ENCODE peak calls at places on chromosomes 4 and X, in four cellular contexts. X, L, H and M are unnamed samples.

GRCh38 chr4:79964715-79965345 is 108.2 kb downstream of the ANTXR2 start:
- DNase-seq in X (peak; percentile 22), H (no peak), L (no peak), M (no peak)

GRCh38 chrX:142068365-142068764 is 136.7 kb downstream of the MAGEC2 start:
- DNase-seq in H (no peak), L (no peak), X (no peak), M (no peak)

GRCh38 chr4:158169516-158169915 is 3.3 kb downstream of the GASK1B start:
- DNase-seq in L (no peak), X (no peak), H (no peak), M (peak; percentile 8)

GRCh38 chr4:38482696-38483095 is 181.3 kb upstream of the KLF3 start:
- DNase-seq in X (no peak), H (no peak), L (no peak), M (no peak)

GRCh38 chr4:48290146-48290772 is 20.6 kb upstream of the TEC start:
- DNase-seq in L (peak; percentile 58), X (no peak), H (peak; percentile 32), M (no peak)

GRCh38 chrX:149987613-149988012 is 49.3 kb upstream of the EOLA2 start:
- DNase-seq in H (no peak), X (no peak), L (no peak), M (no peak)

GRCh38 chr4:165872443-165873297 is at the start of gene TLL1:
- DNase-seq in H (no peak), L (no peak), X (no peak), M (no peak)

GRCh38 chr4:165325732-165326512 is 1.5 kb upstream of the MSMO1 start:
- DNase-seq in L (no peak), H (peak; percentile 86), X (peak; percentile 52), M (peak; percentile 65)

GRCh38 chr4:140256941-140257340 is 103.0 kb upstream of the MAML3 start:
- DNase-seq in H (no peak), X (no peak), L (no peak), M (no peak)

GRCh38 chrX:149718757-149719156 is 6.9 kb downstream of the MAGEA11 start:
- DNase-seq in X (no peak), L (no peak), H (no peak), M (no peak)

GRCh38 chrX:11537141-11537540 is 128.6 kb downstream of the ARHGAP6 start:
- DNase-seq in H (no peak), X (peak; percentile 15), L (no peak), M (no peak)